ENCODE peak calls at places on chromosome 18, in eight cellular contexts. D is GM12878; N is activated CD8-positive, alpha-beta T cell treated with anti-CD3 and anti-CD28 coated beads, Interleukin-2, amount 10 ng/mL, durations not matched to agents 7 days and 5 days; G is effector memory CD8-positive, alpha-beta T cell; M is left colon; B is activated T-cell treated with anti-CD3 and anti-CD28 coated beads, Interleukin-2, amount 50 U/mL, for 72 hours; E is heart right ventricle; J is upper lobe of right lung. Q is an unnamed sample.

GRCh38 chr18:4254840-4255239 is 200.3 kb downstream of the DLGAP1 start:
- ATAC-seq in G (no peak), N (no peak), D (no peak), M (no peak), J (no peak), B (no peak), E (no peak), Q (no peak)

GRCh38 chr18:59908790-59909189 is 9.0 kb downstream of the PMAIP1 start:
- ATAC-seq in G (no peak), N (no peak), M (no peak), J (no peak), E (no peak), D (no peak), B (no peak), Q (no peak)

GRCh38 chr18:33181016-33181415 is 259.5 kb downstream of the CCDC178 start:
- ATAC-seq in D (no peak), N (no peak), M (no peak), E (no peak), G (no peak), J (no peak), B (no peak), Q (no peak)

GRCh38 chr18:36667811-36668210 is 161.0 kb downstream of the TPGS2 start:
- ATAC-seq in J (no peak), M (peak; percentile 65), N (no peak), G (no peak), E (no peak), D (no peak), B (no peak), Q (no peak)

GRCh38 chr18:56166914-56167313 is 471.5 kb downstream of the TXNL1 start:
- ATAC-seq in D (no peak), J (no peak), M (no peak), N (no peak), E (no peak), G (no peak), B (no peak), Q (no peak)

GRCh38 chr18:48743046-48743445 is 204.2 kb downstream of the CTIF start:
- ATAC-seq in M (no peak), D (no peak), B (no peak), J (peak; percentile 73), N (no peak), E (peak; percentile 67), G (no peak), Q (no peak)

GRCh38 chr18:50393802-50394201 is 19.0 kb downstream of the SKA1 start:
- ATAC-seq in D (no peak), E (no peak), J (no peak), B (no peak), M (no peak), G (no peak), N (no peak), Q (no peak)

GRCh38 chr18:35467624-35468016 is 30.1 kb downstream of the INO80C start:
- ATAC-seq in B (no peak), G (no peak), D (peak; percentile 87), E (peak; percentile 10), J (no peak), N (no peak), M (no peak), Q (peak; percentile 95)

GRCh38 chr18:58140366-58141325 is 96.6 kb downstream of the NEDD4L start:
- ATAC-seq in B (no peak), E (no peak), G (no peak), M (peak; percentile 63), N (no peak), D (no peak), J (peak; percentile 16), Q (no peak)

GRCh38 chr18:77650799-77651385 is 401.2 kb downstream of the GALR1 start:
- ATAC-seq in E (peak; percentile 91), M (peak; percentile 84), N (peak; percentile 79), D (peak; percentile 77), B (peak; percentile 72), J (peak; percentile 95), G (peak; percentile 62), Q (no peak)

GRCh38 chr18:47413327-47413726 is 161.9 kb upstream of the SKOR2 start:
- ATAC-seq in M (peak; percentile 51), G (no peak), D (no peak), J (peak; percentile 27), E (peak; percentile 45), B (no peak), N (no peak), Q (no peak)

GRCh38 chr18:58091099-58091611 is 47.1 kb downstream of the NEDD4L start:
- ATAC-seq in N (no peak), E (no peak), M (peak; percentile 69), J (peak; percentile 72), D (peak; percentile 97), B (peak; percentile 34), G (no peak), Q (peak; percentile 95)

GRCh38 chr18:50654658-50655550 is 95.0 kb downstream of the MAPK4 start:
- ATAC-seq in N (no peak), M (peak; percentile 70), B (no peak), D (no peak), G (no peak), J (peak; percentile 31), E (peak; percentile 67), Q (no peak)

GRCh38 chr18:5998907-5999306 is 103.6 kb upstream of the TMEM200C start:
- ATAC-seq in E (no peak), G (no peak), D (peak; percentile 61), B (peak; percentile 39), J (no peak), N (no peak), M (no peak), Q (no peak)

GRCh38 chr18:55432307-55433040 is 155.5 kb downstream of the TCF4 start:
- ATAC-seq in G (no peak), D (no peak), N (no peak), J (no peak), B (no peak), M (no peak), E (no peak), Q (no peak)

GRCh38 chr18:11570073-11570588 is 39.3 kb upstream of the SLC35G4 start:
- ATAC-seq in B (no peak), G (no peak), N (no peak), J (no peak), E (no peak), M (no peak), D (no peak), Q (no peak)

GRCh38 chr18:48762836-48763713 is 187.7 kb downstream of the SMAD7 start:
- ATAC-seq in J (peak; percentile 66), D (no peak), M (no peak), N (no peak), E (no peak), G (no peak), B (no peak), Q (no peak)

GRCh38 chr18:10851824-10852225 is 297.5 kb downstream of the PIEZO2 start:
- ATAC-seq in G (no peak), J (peak; percentile 52), E (no peak), D (peak; percentile 80), B (no peak), N (no peak), M (no peak), Q (no peak)

GRCh38 chr18:45684341-45685115 is 39.5 kb upstream of the SLC14A1 start:
- ATAC-seq in M (no peak), E (no peak), G (no peak), N (no peak), B (no peak), D (no peak), J (no peak), Q (no peak)

GRCh38 chr18:63904694-63905093 is 3.1 kb upstream of the SERPINB10 start:
- ATAC-seq in N (no peak), E (no peak), D (no peak), M (no peak), J (no peak), G (no peak), B (no peak), Q (no peak)

GRCh38 chr18:21194871-21195771 is 46.9 kb upstream of the GREB1L start:
- ATAC-seq in N (no peak), J (peak; percentile 61), B (no peak), M (peak; percentile 31), G (no peak), E (no peak), D (peak; percentile 55), Q (no peak)

GRCh38 chr18:55093808-55094207 is 134.5 kb upstream of the CCDC68 start:
- ATAC-seq in J (no peak), G (no peak), D (no peak), M (no peak), B (no peak), N (no peak), E (no peak), Q (no peak)

GRCh38 chr18:70422061-70422965 is 133.5 kb downstream of the SOCS6 start:
- ATAC-seq in J (peak; percentile 94), B (no peak), G (peak; percentile 37), N (no peak), D (no peak), E (peak; percentile 96), M (peak; percentile 76), Q (no peak)

GRCh38 chr18:13712400-13713131 is 13.8 kb downstream of the FAM210A start:
- ATAC-seq in E (no peak), J (no peak), M (no peak), D (no peak), G (no peak), B (no peak), N (no peak), Q (no peak)

GRCh38 chr18:58990720-58991119 is 126.0 kb downstream of the ZNF532 start:
- ATAC-seq in E (peak; percentile 23), G (no peak), B (no peak), J (no peak), D (peak; percentile 24), N (no peak), M (no peak), Q (peak; percentile 40)

GRCh38 chr18:49177812-49178211 is 227.0 kb upstream of the SMAD7 start:
- ATAC-seq in B (peak; percentile 65), N (peak; percentile 47), D (peak; percentile 54), G (no peak), E (no peak), J (no peak), M (no peak), Q (no peak)

GRCh38 chr18:60277855-60278480 is 94.6 kb downstream of the MC4R start:
- ATAC-seq in D (no peak), B (no peak), E (no peak), N (no peak), G (no peak), M (no peak), J (no peak), Q (no peak)

GRCh38 chr18:22026889-22027288 is 142.5 kb upstream of the GATA6 start:
- ATAC-seq in N (no peak), M (no peak), E (no peak), J (no peak), G (no peak), B (no peak), D (no peak), Q (no peak)

GRCh38 chr18:75257596-75257995 is 47.0 kb downstream of the TSHZ1 start:
- ATAC-seq in E (no peak), N (no peak), G (no peak), D (no peak), M (no peak), J (no peak), B (no peak), Q (no peak)

GRCh38 chr18:13427354-13427753 is 208.8 kb downstream of the LDLRAD4 start:
- ATAC-seq in B (no peak), J (peak; percentile 42), E (peak; percentile 90), M (no peak), G (no peak), D (no peak), N (no peak), Q (no peak)

GRCh38 chr18:29174891-29175290 is 998.0 kb upstream of the CDH2 start:
- ATAC-seq in N (no peak), B (no peak), G (no peak), D (no peak), J (no peak), M (no peak), E (no peak), Q (no peak)

GRCh38 chr18:31611511-31611910 is 19.8 kb downstream of the TTR start:
- ATAC-seq in N (no peak), E (no peak), D (no peak), J (no peak), M (no peak), G (no peak), B (no peak), Q (no peak)

GRCh38 chr18:22302152-22302551 is 115.6 kb downstream of the CTAGE1 start:
- ATAC-seq in J (peak; percentile 85), E (peak; percentile 24), M (no peak), D (no peak), G (no peak), N (no peak), B (no peak), Q (no peak)

GRCh38 chr18:48540329-48541025 is 1.6 kb downstream of the CTIF start:
- ATAC-seq in M (peak; percentile 67), B (peak; percentile 61), E (peak; percentile 62), G (peak; percentile 69), N (peak; percentile 38), J (peak; percentile 64), D (peak; percentile 66), Q (peak; percentile 73)